ENCODE peak calls at places on chromosome 21, in ten cellular contexts. O is cardiac muscle cell, E is mammary epithelial cell, J is sigmoid colon, S is brain microvascular endothelial cell, G is left lung, I is fibroblast of lung, M is esophagus muscularis mucosa, V is MM.1S, U is neural progenitor cell. Q is an unnamed sample.

GRCh38 chr21:26457817-26458216 is 115.3 kb downstream of the CYYR1 start:
- DNase-seq in J (no peak), I (no peak), V (no peak), M (no peak), U (no peak), E (no peak), S (no peak), O (peak), G (no peak), Q (no peak)

GRCh38 chr21:26881504-26882228 is 36.5 kb upstream of the ADAMTS1 start:
- DNase-seq in S (no peak), E (no peak), I (peak), U (peak), G (no peak), M (no peak), J (no peak), V (no peak), O (peak), Q (peak)

GRCh38 chr21:31529406-31529805 is 130.1 kb upstream of the SOD1 start:
- DNase-seq in M (no peak), V (no peak), J (no peak), U (no peak), E (no peak), G (no peak), I (no peak), O (no peak), S (no peak), Q (no peak)

GRCh38 chr21:33686386-33686785 is 44.1 kb downstream of the ITSN1 start:
- DNase-seq in J (no peak), G (no peak), V (peak), U (no peak), S (no peak), M (no peak), E (no peak), I (no peak), O (no peak), Q (peak)

GRCh38 chr21:15289896-15290841 is 225.4 kb upstream of the NRIP1 start:
- DNase-seq in G (peak), J (peak), E (no peak), S (no peak), I (no peak), V (peak), M (no peak), O (no peak), U (peak), Q (peak)

GRCh38 chr21:34821717-34822116 is 152.9 kb downstream of the CLIC6 start:
- DNase-seq in G (no peak), I (no peak), J (no peak), V (no peak), S (no peak), E (no peak), O (no peak), M (no peak), U (no peak), Q (no peak)

GRCh38 chr21:31580866-31581276 is 78.6 kb upstream of the SOD1 start:
- DNase-seq in G (peak), J (peak), V (peak), E (peak), S (peak), O (peak), M (no peak), U (peak), I (peak), Q (peak)

GRCh38 chr21:15557925-15558324 is 171.9 kb upstream of the USP25 start:
- DNase-seq in E (no peak), O (no peak), V (peak), M (no peak), S (no peak), J (no peak), U (no peak), I (no peak), G (no peak), Q (no peak)

GRCh38 chr21:15005391-15005790 is 59.4 kb downstream of the NRIP1 start:
- DNase-seq in V (no peak), J (no peak), M (no peak), I (no peak), G (no peak), O (no peak), E (no peak), U (peak), S (no peak), Q (no peak)

GRCh38 chr21:15976807-15977206 is 247.0 kb downstream of the USP25 start:
- DNase-seq in O (no peak), U (peak), M (no peak), E (no peak), V (no peak), S (no peak), J (no peak), G (no peak), I (no peak), Q (no peak)

GRCh38 chr21:34073749-34074282 is 438 bp downstream of the MRPS6 start:
- DNase-seq in I (no peak), G (peak), E (no peak), U (peak), S (no peak), J (peak), M (no peak), O (no peak), V (peak), Q (peak)

GRCh38 chr21:45372732-45373355 is 32.1 kb upstream of the COL18A1 start:
- DNase-seq in V (no peak), G (no peak), J (no peak), S (no peak), E (peak), U (no peak), M (no peak), I (peak), O (no peak), Q (peak)

GRCh38 chr21:41168391-41169257 is 664 bp downstream of the BACE2 start:
- DNase-seq in U (peak), M (peak), I (peak), O (peak), G (peak), V (peak), E (peak), S (peak), J (peak), Q (peak)

GRCh38 chr21:15774590-15774989 is 44.8 kb downstream of the USP25 start:
- DNase-seq in M (no peak), O (peak), G (no peak), J (no peak), U (no peak), E (peak), V (no peak), S (no peak), I (peak), Q (no peak)

GRCh38 chr21:24938592-24938991 is 668.7 kb downstream of the MRPL39 start:
- DNase-seq in J (no peak), S (no peak), G (no peak), E (no peak), V (no peak), O (no peak), U (no peak), M (no peak), I (peak), Q (no peak)

GRCh38 chr21:26909972-26910371 is 56.9 kb downstream of the ADAMTS5 start:
- DNase-seq in G (no peak), E (no peak), I (no peak), O (peak), V (no peak), S (peak), J (no peak), U (peak), M (no peak), Q (no peak)

GRCh38 chr21:18517905-18518566 is 114.5 kb upstream of the TMPRSS15 start:
- DNase-seq in O (no peak), E (no peak), M (no peak), U (no peak), S (no peak), I (peak), J (no peak), V (no peak), G (no peak), Q (no peak)

GRCh38 chr21:34822957-34823356 is 154.2 kb downstream of the CLIC6 start:
- DNase-seq in M (no peak), V (no peak), U (no peak), J (no peak), O (peak), G (no peak), I (peak), E (peak), S (peak), Q (no peak)

GRCh38 chr21:17679002-17679600 is 66.4 kb upstream of the BTG3 start:
- DNase-seq in O (peak), G (no peak), J (no peak), V (peak), E (peak), M (no peak), I (peak), U (peak), S (peak), Q (peak)

GRCh38 chr21:26795866-26796329 is 49.3 kb downstream of the ADAMTS1 start:
- DNase-seq in G (peak), O (peak), I (peak), J (peak), U (peak), S (peak), V (no peak), M (no peak), E (peak), Q (no peak)

GRCh38 chr21:10521091-10521598 is at the start of gene TPTE:
- DNase-seq in U (no peak), V (no peak), J (no peak), E (no peak), S (no peak), I (no peak), G (no peak), M (no peak), O (no peak), Q (no peak)

GRCh38 chr21:19440792-19441494 is 1037.4 kb upstream of the TMPRSS15 start:
- DNase-seq in U (no peak), G (no peak), S (no peak), I (no peak), M (no peak), V (no peak), O (no peak), E (no peak), J (no peak), Q (peak)

GRCh38 chr21:34701726-34702125 is 32.9 kb downstream of the CLIC6 start:
- DNase-seq in I (peak), U (no peak), M (no peak), V (no peak), O (no peak), J (no peak), S (no peak), G (no peak), E (no peak), Q (no peak)

GRCh38 chr21:35002879-35003722 is 46.0 kb downstream of the RUNX1 start:
- DNase-seq in E (peak), M (no peak), G (peak), S (peak), O (peak), V (no peak), I (peak), J (no peak), U (no peak), Q (no peak)

GRCh38 chr21:26773058-26773457 is 72.2 kb downstream of the ADAMTS1 start:
- DNase-seq in U (no peak), S (no peak), I (no peak), V (no peak), E (no peak), G (no peak), O (no peak), J (no peak), M (no peak), Q (no peak)

GRCh38 chr21:18368193-18368592 is 35.4 kb downstream of the TMPRSS15 start:
- DNase-seq in I (no peak), O (no peak), J (no peak), E (no peak), M (no peak), G (no peak), S (no peak), U (no peak), V (no peak), Q (no peak)

GRCh38 chr21:17732306-17732705 is 86.8 kb downstream of the C21orf91 start:
- DNase-seq in I (peak), V (no peak), J (no peak), E (peak), O (no peak), G (no peak), U (no peak), S (peak), M (no peak), Q (no peak)

GRCh38 chr21:17139696-17140095 is 373.1 kb upstream of the CXADR start:
- DNase-seq in G (no peak), S (no peak), E (peak), I (no peak), J (no peak), M (no peak), U (no peak), V (peak), O (peak), Q (no peak)

GRCh38 chr21:34202553-34203332 is 129.4 kb downstream of the MRPS6 start:
- DNase-seq in E (no peak), S (no peak), V (no peak), I (no peak), O (peak), G (no peak), U (peak), M (no peak), J (peak), Q (no peak)

GRCh38 chr21:41064325-41064724 is 103.6 kb upstream of the BACE2 start:
- DNase-seq in M (no peak), I (no peak), O (peak), S (no peak), J (no peak), E (no peak), G (no peak), V (no peak), U (no peak), Q (no peak)

GRCh38 chr21:18142639-18143038 is 102.0 kb upstream of the CHODL start:
- DNase-seq in G (no peak), M (no peak), J (no peak), U (no peak), S (no peak), E (no peak), I (no peak), V (no peak), O (no peak), Q (no peak)

GRCh38 chr21:27104749-27105439 is 138.0 kb upstream of the ADAMTS5 start:
- DNase-seq in O (peak), J (no peak), S (peak), G (no peak), V (no peak), U (no peak), E (peak), M (no peak), I (no peak), Q (no peak)

GRCh38 chr21:14875704-14876364 is 189.0 kb downstream of the NRIP1 start:
- DNase-seq in O (no peak), J (no peak), U (no peak), E (no peak), M (no peak), I (peak), V (no peak), S (no peak), G (no peak), Q (peak)

GRCh38 chr21:33976082-33976979 is 60.7 kb upstream of the ATP5PO start:
- DNase-seq in V (no peak), E (peak), I (peak), S (peak), J (peak), U (no peak), O (peak), G (peak), M (no peak), Q (peak)

GRCh38 chr21:45376459-45377324 is 28.3 kb upstream of the COL18A1 start:
- DNase-seq in M (no peak), O (no peak), E (no peak), J (peak), G (peak), U (no peak), V (no peak), I (no peak), S (no peak), Q (no peak)

GRCh38 chr21:27045281-27045985 is 78.5 kb upstream of the ADAMTS5 start:
- DNase-seq in S (no peak), I (no peak), U (no peak), E (no peak), M (no peak), J (no peak), V (no peak), G (no peak), O (no peak), Q (no peak)

GRCh38 chr21:40929833-40930232 is 82.9 kb upstream of the DSCAM start:
- DNase-seq in I (no peak), J (no peak), E (no peak), U (no peak), S (no peak), G (no peak), V (no peak), O (no peak), M (peak), Q (no peak)

GRCh38 chr21:33855190-33855589 is 60.4 kb downstream of the ATP5PO start:
- DNase-seq in M (no peak), E (no peak), V (no peak), I (no peak), U (no peak), G (no peak), S (no peak), J (peak), O (no peak), Q (peak)

GRCh38 chr21:27134513-27134912 is 167.6 kb upstream of the ADAMTS5 start:
- DNase-seq in I (peak), J (no peak), M (no peak), U (no peak), E (peak), O (peak), S (no peak), G (no peak), V (no peak), Q (no peak)

GRCh38 chr21:38948981-38949380 is 143.3 kb downstream of the ETS2 start:
- DNase-seq in J (no peak), I (no peak), G (no peak), O (no peak), S (no peak), E (no peak), M (no peak), U (no peak), V (no peak), Q (no peak)

GRCh38 chr21:38942617-38943245 is 137.0 kb downstream of the ETS2 start:
- DNase-seq in G (no peak), J (no peak), M (no peak), I (no peak), U (no peak), V (no peak), E (no peak), O (no peak), S (no peak), Q (no peak)

GRCh38 chr21:38945536-38946245 is 140.0 kb downstream of the ETS2 start:
- DNase-seq in S (peak), G (no peak), M (no peak), U (peak), J (no peak), E (no peak), I (peak), V (no peak), O (no peak), Q (no peak)

GRCh38 chr21:38948377-38948776 is 142.6 kb downstream of the ETS2 start:
- DNase-seq in J (no peak), E (peak), O (no peak), U (no peak), I (peak), S (no peak), M (no peak), V (no peak), G (no peak), Q (no peak)

DNA sequence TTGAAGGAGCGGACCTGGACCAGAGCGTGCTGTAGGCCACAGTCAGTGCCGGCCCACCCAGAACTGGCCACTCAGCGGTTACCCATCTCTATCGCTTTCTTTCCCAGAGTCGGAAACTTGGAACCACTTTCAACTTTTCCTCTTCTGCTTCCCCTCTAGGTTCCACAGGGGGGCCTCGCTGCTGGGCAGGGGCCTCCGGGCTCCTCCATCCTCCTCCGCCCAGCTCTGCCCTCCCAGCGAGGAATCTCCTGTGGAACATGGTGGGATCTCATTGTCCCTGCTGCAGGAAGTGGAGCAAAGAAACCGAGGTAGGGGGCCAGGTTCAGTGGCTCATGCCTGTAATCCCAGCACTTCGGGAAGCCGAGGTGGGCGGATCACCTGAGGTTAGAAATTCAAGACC is 139.2 kb downstream of the ETS2 start:
- DNase-seq in S (no peak), V (no peak), J (no peak), O (no peak), U (peak), M (no peak), G (no peak), E (no peak), I (no peak), Q (no peak)
- TF ChIP-seq CTCF in S (peak), V (no peak), J (no peak), O (no peak), U (peak), M (no peak), G (no peak), E (no peak), I (no peak), Q (no peak)

GRCh38 chr21:37365657-37366487 is 701 bp upstream of the DYRK1A start:
- DNase-seq in S (peak), J (peak), E (peak), V (peak), M (no peak), I (peak), U (peak), O (peak), G (peak), Q (peak)

GRCh38 chr21:37363936-37364335 is 2.6 kb upstream of the DYRK1A start:
- DNase-seq in J (no peak), E (no peak), S (no peak), G (no peak), O (no peak), U (no peak), I (no peak), M (no peak), V (no peak), Q (no peak)

GRCh38 chr21:37366488-37367300 is at the start of gene DYRK1A:
- DNase-seq in M (peak), J (peak), V (peak), I (peak), E (peak), G (peak), U (peak), S (peak), O (peak), Q (peak)

GRCh38 chr21:37367301-37367757 is 756 bp downstream of the DYRK1A start:
- DNase-seq in I (no peak), E (no peak), U (peak), J (no peak), S (no peak), O (peak), M (no peak), V (peak), G (no peak), Q (no peak)

DNA sequence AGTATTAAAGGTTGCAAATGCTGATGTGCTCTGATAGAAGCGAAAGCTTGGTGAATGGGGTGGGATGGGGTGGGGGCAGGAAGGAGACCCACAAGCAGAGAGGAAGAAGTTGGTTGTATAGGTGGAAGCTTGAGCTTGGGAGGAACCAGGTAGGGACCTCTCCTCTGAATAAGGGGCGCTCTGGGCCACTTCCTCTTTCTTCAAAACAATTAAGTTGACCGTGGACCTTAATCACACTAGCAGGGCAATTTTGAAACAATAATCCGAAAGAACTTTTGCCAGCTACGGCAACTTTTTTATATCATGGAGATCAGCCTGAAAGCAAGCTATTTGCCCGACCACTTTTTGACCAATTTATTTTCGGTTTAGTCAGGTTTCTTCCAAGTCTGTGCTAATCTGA is 1.9 kb upstream of the DYRK1A start:
- DNase-seq in G (no peak), O (no peak), E (no peak), I (no peak), V (no peak), J (no peak), M (no peak), U (no peak), S (no peak), Q (no peak)
- H3K4me3 ChIP-seq in G (no peak), O (peak), E (peak), I (no peak), V (no peak), J (peak), M (peak), U (peak), S (no peak), Q (peak)

DNA sequence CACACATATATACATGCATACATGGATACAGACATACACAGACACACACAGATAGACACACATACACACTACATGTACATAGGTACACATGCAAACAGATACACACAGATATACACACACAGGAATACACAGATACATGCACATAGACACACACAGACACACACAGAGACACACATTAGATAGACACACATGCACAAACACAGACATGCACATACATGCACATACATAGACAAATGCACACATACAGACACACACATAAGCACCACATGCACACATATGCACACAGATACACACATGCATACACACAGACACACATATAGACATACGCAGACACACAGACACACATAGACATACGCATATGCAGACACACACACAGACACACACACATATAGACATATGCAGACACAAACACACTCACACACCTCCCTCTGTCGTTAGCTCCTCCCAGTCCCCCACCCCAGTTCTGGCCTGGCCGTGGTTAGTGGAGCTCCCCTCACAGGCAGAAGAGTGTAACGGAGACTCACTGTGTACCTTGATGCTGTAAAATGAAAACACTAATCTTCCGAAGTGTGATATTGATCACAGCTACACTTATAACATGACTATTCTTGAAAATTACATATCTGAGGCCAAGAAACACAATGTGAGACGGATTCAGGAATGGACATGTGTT is 7.6 kb downstream of the UBASH3A start:
- DNase-seq in V (no peak), I (no peak), M (no peak), J (no peak), S (no peak), U (peak), O (no peak), G (no peak), E (no peak), Q (no peak)
- TF ChIP-seq CTCF in V (no peak), I (no peak), M (no peak), J (no peak), S (no peak), U (peak), O (no peak), G (no peak), E (no peak), Q (no peak)

GRCh38 chr21:46401186-46401910 is 57.3 kb upstream of the DIP2A start:
- DNase-seq in S (no peak), E (no peak), G (no peak), I (no peak), V (no peak), O (no peak), J (no peak), M (no peak), U (no peak), Q (no peak)
- H3K4me3 ChIP-seq in S (no peak), E (no peak), G (no peak), I (no peak), V (no peak), O (no peak), J (no peak), M (no peak), U (no peak), Q (no peak)

Q was measured in GM12865.